ENCODE peak calls at places on chromosomes 5 and 9, in seven cellular contexts. V, K, Z, E, B, R and U are unnamed samples.

GRCh38 chr5:122102825-122103224 is 24.8 kb upstream of the LOX start:
- DNase-seq in Z (no peak), B (no peak), K (no peak), E (peak), R (no peak), V (no peak), U (no peak)

GRCh38 chr5:5141625-5142527 is 1.7 kb downstream of the ADAMTS16 start:
- DNase-seq in B (no peak), V (peak), R (no peak), K (peak), E (peak), Z (no peak), U (no peak)

GRCh38 chr9:118230319-118230718 is 526.1 kb downstream of the TLR4 start:
- DNase-seq in R (no peak), B (no peak), K (peak), Z (no peak), V (no peak), E (no peak), U (no peak)

GRCh38 chr5:25850581-25850980 is 1187.8 kb downstream of the CDH9 start:
- DNase-seq in K (no peak), V (no peak), Z (no peak), E (peak), R (no peak), B (no peak), U (no peak)

GRCh38 chr9:30796806-30797205 is 1587.6 kb upstream of the ACO1 start:
- DNase-seq in R (no peak), V (no peak), K (no peak), B (no peak), Z (no peak), E (no peak), U (no peak)

GRCh38 chr5:66960373-66961137 is 236.0 kb downstream of the CD180 start:
- DNase-seq in V (no peak), R (no peak), E (peak), Z (no peak), K (no peak), B (no peak), U (no peak)

GRCh38 chr9:113590991-113591898 is 127.7 kb downstream of the RGS3 start:
- DNase-seq in B (peak), V (peak), K (peak), R (peak), E (peak), Z (peak), U (peak)

GRCh38 chr5:146667633-146668032 is 151.6 kb upstream of the GPR151 start:
- DNase-seq in Z (no peak), B (no peak), E (peak), V (no peak), K (no peak), R (peak), U (no peak)

GRCh38 chr5:439636-440035 is 3.3 kb upstream of the EXOC3 start:
- DNase-seq in Z (no peak), B (no peak), V (no peak), E (no peak), K (no peak), R (no peak), U (no peak)

GRCh38 chr9:121498150-121498486 is 1.5 kb downstream of the GGTA1 start:
- DNase-seq in V (peak), E (peak), Z (no peak), B (no peak), K (peak), R (peak), U (peak)

GRCh38 chr9:96317335-96317980 is 15.5 kb upstream of the HSD17B3 start:
- DNase-seq in R (no peak), K (peak), E (peak), V (peak), B (no peak), Z (peak), U (peak)

GRCh38 chr5:34775886-34776285 is 63.1 kb upstream of the TTC23L start:
- DNase-seq in B (no peak), R (no peak), E (no peak), V (no peak), Z (no peak), K (no peak), U (no peak)

GRCh38 chr5:10612251-10612650 is 48.4 kb downstream of the ANKRD33B start:
- DNase-seq in B (no peak), K (no peak), V (no peak), Z (no peak), R (no peak), E (no peak), U (no peak)

GRCh38 chr5:10610058-10610457 is 46.2 kb downstream of the ANKRD33B start:
- DNase-seq in R (no peak), B (no peak), Z (no peak), K (no peak), V (no peak), E (no peak), U (no peak)

GRCh38 chr5:10607666-10608442 is 44.0 kb downstream of the ANKRD33B start:
- DNase-seq in E (no peak), R (no peak), B (peak), Z (peak), K (peak), V (no peak), U (no peak)

GRCh38 chr5:10607023-10607665 is 43.3 kb downstream of the ANKRD33B start:
- DNase-seq in Z (no peak), B (no peak), K (peak), V (no peak), R (no peak), E (no peak), U (no peak)

DNA sequence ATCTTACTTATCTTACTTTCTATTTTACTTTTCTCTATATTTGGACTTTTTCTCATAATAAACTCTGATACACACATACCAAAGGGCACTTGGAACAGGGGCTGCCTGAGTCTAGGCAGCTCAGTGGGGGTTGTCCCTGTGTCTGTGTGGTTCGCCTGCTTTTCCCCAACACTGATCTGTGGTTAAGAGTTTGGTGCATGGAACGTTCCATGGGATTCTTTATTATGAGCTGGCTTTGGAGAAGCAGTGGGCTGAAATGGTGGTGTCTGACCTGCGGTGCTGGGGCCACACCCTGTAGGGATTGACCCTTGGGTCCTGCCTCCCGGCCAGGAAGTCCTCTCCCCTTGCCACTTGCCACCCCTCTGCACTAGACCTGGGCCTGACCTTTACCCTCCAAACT is 47.4 kb downstream of the ANKRD33B start:
- DNase-seq in R (no peak), E (no peak), B (no peak), K (no peak), Z (no peak), V (no peak), U (no peak)
- H3K27ac ChIP-seq in R (no peak), E (no peak), B (no peak), K (no peak), Z (no peak), V (no peak), U (no peak)

DNA sequence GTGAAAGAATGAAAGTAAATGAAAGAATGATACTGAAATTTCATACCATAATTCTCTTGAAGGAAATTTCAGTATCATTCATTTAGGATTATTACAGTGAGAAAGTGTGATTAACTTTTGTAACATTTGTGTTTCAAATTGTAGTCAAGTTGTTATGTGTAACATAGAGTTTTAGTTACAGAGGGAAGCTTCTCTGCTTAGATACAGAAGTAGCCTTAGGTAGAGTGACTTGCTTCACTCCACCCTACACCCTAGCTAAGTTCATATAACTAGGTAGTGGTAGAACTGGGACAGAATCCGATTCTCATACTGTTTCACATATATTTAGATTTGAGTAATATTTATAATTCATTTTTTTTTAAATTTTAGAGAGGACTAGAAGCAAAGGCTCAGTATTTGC is 9.0 kb downstream of the RASA1 start:
- DNase-seq in K (no peak), V (no peak), E (no peak), R (no peak), B (no peak), Z (no peak), U (no peak)
- H3K27ac ChIP-seq in K (no peak), V (no peak), E (no peak), R (no peak), B (no peak), Z (no peak), U (no peak)

DNA sequence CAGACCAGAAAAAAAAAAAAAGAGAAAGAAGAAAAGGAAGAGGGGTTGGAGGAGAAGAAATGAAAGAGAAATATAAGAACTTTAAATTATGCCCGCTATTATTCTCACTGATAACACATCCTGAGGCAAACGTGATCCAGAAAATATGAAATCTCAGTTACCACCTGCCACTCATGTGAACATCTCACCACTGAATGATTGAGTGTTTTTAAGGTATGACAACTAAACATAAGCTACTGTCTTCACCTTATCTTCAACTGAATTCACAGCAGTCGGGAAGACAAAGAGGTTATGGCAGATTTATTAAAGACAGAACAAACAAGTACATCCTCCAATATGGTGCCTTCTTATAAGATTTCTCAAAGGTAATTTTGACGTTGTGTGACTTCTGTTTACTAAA is 327.9 kb downstream of the TMEM161B start:
- DNase-seq in E (no peak), K (no peak), R (no peak), V (no peak), Z (no peak), B (no peak), U (no peak)
- H3K27ac ChIP-seq in E (no peak), K (no peak), R (no peak), V (no peak), Z (no peak), B (no peak), U (no peak)

DNA sequence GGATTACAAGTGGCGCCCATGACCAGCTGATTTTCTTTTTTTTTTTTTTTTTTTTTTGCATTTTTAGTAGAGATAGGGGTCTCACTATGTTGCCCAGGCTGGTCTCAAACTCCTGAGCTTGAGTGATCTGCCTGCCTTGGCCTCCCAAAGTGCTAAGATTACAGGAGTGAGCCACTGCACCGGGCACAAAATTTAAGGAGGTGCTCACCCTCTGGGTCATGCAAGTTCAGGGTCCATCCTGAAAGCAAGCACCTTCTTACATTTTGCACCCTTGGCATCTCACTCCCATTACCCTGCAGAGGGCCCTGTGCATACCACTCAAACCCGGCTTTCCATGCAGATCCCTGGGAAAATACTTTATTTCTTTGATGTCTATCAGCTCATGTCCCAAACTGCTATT is 95.6 kb upstream of the ADRA1B start:
- DNase-seq in Z (no peak), B (no peak), K (no peak), V (no peak), R (no peak), E (no peak), U (no peak)
- H3K27ac ChIP-seq in Z (peak), B (no peak), K (no peak), V (no peak), R (no peak), E (no peak), U (no peak)

GRCh38 chr5:72224946-72225427 is 95.1 kb downstream of the MRPS27 start:
- DNase-seq in Z (no peak), K (no peak), V (no peak), B (no peak), E (no peak), R (no peak), U (no peak)
- H3K27ac ChIP-seq in Z (no peak), K (peak), V (no peak), B (no peak), E (no peak), R (no peak), U (no peak)

DNA sequence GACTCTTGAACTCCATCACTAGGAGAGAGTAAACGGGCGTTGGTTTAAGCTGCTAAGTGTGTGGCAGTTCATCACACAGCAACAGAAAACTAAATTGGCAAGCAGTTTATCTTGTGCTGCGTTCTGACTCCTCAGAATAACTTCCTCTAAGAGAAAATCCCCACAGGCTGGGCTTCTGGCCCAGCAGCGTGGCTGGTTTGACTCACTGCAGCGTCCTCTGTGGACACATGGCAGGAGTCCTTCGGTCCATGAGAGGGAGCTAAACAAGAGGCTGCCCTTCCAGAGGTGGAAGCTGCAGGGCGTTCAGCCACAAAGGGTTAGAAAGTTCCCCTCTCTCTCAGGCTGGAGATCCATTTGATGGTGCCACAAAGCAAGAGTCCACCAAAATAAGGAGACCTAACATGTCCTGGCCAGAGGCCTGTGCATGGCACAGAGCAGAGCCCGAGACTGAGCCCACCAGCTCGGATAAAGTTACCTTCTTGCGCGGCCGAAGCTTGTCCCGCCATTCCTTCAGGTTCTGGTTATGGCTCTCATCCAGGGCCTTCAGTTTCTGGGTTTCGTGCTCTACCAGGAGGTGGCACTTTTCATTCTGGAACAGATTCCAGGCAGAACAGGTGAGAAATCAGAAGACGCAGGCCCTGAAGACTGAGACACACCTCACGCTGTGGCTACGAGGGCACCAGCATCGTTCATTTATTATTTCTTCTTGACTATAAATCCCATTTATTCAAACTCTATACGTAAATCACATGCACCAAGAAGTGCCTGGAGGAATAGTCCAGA is 46.2 kb upstream of the FBXW11 start:
- DNase-seq in K (no peak), E (no peak), R (peak), Z (no peak), V (no peak), B (peak), U (no peak)
- H3K27ac ChIP-seq in K (no peak), E (no peak), R (no peak), Z (no peak), V (no peak), B (no peak), U (no peak)

GRCh38 chr5:161150589-161150988 is 298.6 kb upstream of the ATP10B start:
- DNase-seq in Z (no peak), B (no peak), K (no peak), E (no peak), R (no peak), V (no peak), U (no peak)
- H3K27ac ChIP-seq in Z (no peak), B (no peak), K (no peak), E (no peak), R (no peak), V (no peak), U (no peak)

DNA sequence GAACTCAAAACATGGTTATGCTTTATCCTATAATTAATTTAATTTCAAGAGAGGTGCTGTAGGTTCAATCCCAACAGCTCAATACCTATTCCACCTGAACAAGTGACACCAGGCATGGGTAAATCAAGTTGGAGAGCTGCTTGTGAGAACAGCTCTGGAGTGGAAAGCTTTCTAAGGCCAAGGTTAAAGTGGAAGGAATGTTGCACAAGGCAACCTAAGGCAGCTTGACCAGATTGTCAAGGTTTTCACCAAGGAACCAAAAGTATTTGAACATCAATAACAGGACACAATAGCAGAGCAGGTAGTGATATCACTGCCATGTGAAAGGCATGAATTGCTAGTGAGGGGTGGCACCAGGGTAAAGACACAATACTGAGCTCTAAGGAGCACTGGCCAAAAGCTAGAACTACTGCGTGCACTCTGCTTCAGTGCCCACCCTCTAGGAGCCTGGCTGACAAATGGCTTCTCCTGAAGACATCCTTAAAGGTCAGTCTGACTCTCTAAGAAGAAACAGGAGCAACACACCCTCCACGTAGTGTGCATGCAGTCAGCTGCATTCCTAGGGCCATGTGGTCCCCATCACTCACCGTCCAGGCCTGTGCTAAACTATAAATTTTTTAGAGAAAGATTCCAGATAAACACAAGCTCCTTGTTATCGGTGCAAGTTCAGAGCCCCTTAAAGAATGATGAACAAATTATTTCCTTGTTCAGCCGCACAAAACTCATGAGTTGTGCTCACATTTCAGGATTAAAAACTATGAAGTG is 677.7 kb upstream of the KLF4 start:
- DNase-seq in Z (no peak), V (no peak), E (no peak), B (no peak), K (no peak), R (no peak), U (no peak)
- H3K27ac ChIP-seq in Z (no peak), V (no peak), E (no peak), B (no peak), K (no peak), R (no peak), U (no peak)

DNA sequence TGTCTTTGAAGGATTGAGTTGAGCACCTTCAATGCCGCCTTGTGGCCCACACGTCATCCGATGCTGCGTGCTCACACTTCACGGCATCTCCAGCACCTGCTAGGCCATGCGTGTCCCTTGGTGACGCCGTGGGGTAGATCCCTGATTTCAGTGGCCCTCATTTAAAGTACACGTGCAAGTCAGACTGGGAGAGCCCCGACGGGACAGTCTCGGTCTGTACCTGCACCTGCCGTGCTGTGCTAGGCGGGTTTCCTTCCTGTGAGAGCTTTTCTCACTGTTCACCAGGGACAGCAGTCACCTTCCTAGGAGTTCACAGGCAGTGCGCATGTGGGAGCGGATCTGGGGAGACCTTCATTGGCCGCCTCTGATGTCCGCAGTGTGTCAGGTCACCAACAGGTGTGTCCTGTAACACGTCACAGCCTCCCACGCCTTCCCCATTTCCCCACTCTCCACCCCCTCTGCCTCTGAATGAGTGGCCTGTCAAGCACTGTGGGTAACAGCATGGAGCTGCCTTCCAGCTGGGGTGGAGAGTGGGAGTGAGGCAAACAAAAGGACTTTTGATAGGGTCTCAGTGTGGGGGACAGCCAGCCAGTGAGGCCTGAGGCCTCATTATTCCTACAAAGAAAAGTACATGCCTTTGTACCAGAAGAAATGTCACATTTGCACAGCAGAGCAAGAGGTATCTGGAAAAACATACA is 236.4 kb downstream of the FANCC start:
- DNase-seq in R (peak), B (no peak), Z (no peak), K (no peak), V (no peak), E (no peak), U (no peak)
- H3K27ac ChIP-seq in R (peak), B (peak), Z (no peak), K (no peak), V (no peak), E (no peak), U (peak)